ENCODE peak calls at places on chromosomes 6 and 20, in nine cellular contexts. Z, F, W, R, M, Q, I, U and H are unnamed samples.

GRCh38 chr6:168526841-168527281 is 85.9 kb downstream of the SMOC2 start:
- DNase-seq in Z (no peak), F (no peak), W (peak), R (no peak), M (no peak), Q (no peak), I (no peak), U (no peak), H (no peak)

GRCh38 chr6:14037402-14038277 is 79.9 kb upstream of the CD83 start:
- DNase-seq in Z (no peak), F (no peak), W (no peak), R (peak), M (no peak), Q (no peak), I (no peak), U (no peak), H (no peak)

GRCh38 chr20:62874745-62875344 is 13.2 kb upstream of the TCFL5 start:
- DNase-seq in Z (no peak), F (no peak), W (no peak), R (no peak), M (no peak), Q (no peak), I (no peak), U (no peak), H (no peak)

GRCh38 chr6:63496388-63496804 is 75.9 kb upstream of the LOC128125822 start:
- DNase-seq in Z (no peak), F (no peak), W (no peak), R (no peak), M (no peak), Q (no peak), I (no peak), U (no peak), H (no peak)

GRCh38 chr6:11851405-11851804 is 72.8 kb upstream of the ADTRP start:
- DNase-seq in Z (no peak), F (no peak), W (no peak), R (peak), M (no peak), Q (no peak), I (no peak), U (no peak), H (no peak)

GRCh38 chr6:165616116-165616515 is 46.9 kb downstream of the PDE10A start:
- DNase-seq in Z (no peak), F (no peak), W (no peak), R (no peak), M (no peak), Q (no peak), I (no peak), U (no peak), H (no peak)

GRCh38 chr20:33658929-33659328 is 3.2 kb upstream of the C20orf144 start:
- DNase-seq in Z (no peak), F (no peak), W (no peak), R (no peak), M (no peak), Q (no peak), I (no peak), U (no peak), H (no peak)

GRCh38 chr20:11159728-11160127 is 485.9 kb upstream of the JAG1 start:
- DNase-seq in Z (peak), F (no peak), W (no peak), R (peak), M (no peak), Q (no peak), I (no peak), U (no peak), H (no peak)

GRCh38 chr6:7433211-7433610 is 43.6 kb downstream of the RIOK1 start:
- DNase-seq in Z (no peak), F (no peak), W (no peak), R (no peak), M (no peak), Q (no peak), I (no peak), U (no peak), H (no peak)

GRCh38 chr20:25508083-25508770 is 77.1 kb downstream of the NINL start:
- DNase-seq in Z (no peak), F (no peak), W (no peak), R (peak), M (no peak), Q (no peak), I (no peak), U (no peak), H (no peak)

GRCh38 chr6:146847426-146847825 is 248.7 kb downstream of the ADGB start:
- DNase-seq in Z (no peak), F (no peak), W (no peak), R (no peak), M (no peak), Q (no peak), I (no peak), U (no peak), H (no peak)

GRCh38 chr6:100300221-100300736 is 164.4 kb downstream of the SIM1 start:
- DNase-seq in Z (no peak), F (no peak), W (no peak), R (peak), M (no peak), Q (no peak), I (no peak), U (no peak), H (no peak)

GRCh38 chr6:83260577-83260976 is 67.4 kb downstream of the RWDD2A start:
- DNase-seq in Z (no peak), F (no peak), W (no peak), R (no peak), M (no peak), Q (no peak), I (no peak), U (no peak), H (no peak)

GRCh38 chr6:88380083-88380482 is 213.9 kb upstream of the CNR1 start:
- DNase-seq in Z (no peak), F (no peak), W (peak), R (peak), M (no peak), Q (no peak), I (no peak), U (no peak), H (no peak)

GRCh38 chr6:83055366-83055964 is 10.2 kb downstream of the UBE3D start:
- DNase-seq in Z (no peak), F (no peak), W (no peak), R (peak), M (peak), Q (peak), I (peak), U (peak), H (peak)

GRCh38 chr20:63850689-63851547 is 10.4 kb upstream of the ABHD16B start:
- DNase-seq in Z (no peak), F (no peak), W (no peak), R (no peak), M (no peak), Q (peak), I (no peak), U (no peak), H (no peak)

GRCh38 chr6:139135578-139136545 is 982 bp downstream of the HECA start:
- DNase-seq in Z (peak), F (peak), W (peak), R (no peak), M (peak), Q (peak), I (peak), U (peak), H (peak)

GRCh38 chr6:151089916-151090443 is 149.8 kb upstream of the AKAP12 start:
- DNase-seq in Z (no peak), F (no peak), W (no peak), R (no peak), M (no peak), Q (no peak), I (no peak), U (peak), H (no peak)

GRCh38 chr6:5333653-5334052 is 72.3 kb downstream of the FARS2 start:
- DNase-seq in Z (no peak), F (no peak), W (no peak), R (peak), M (no peak), Q (no peak), I (no peak), U (no peak), H (no peak)

GRCh38 chr20:34863421-34863965 is 9.2 kb downstream of the GGT7 start:
- DNase-seq in Z (no peak), F (no peak), W (no peak), R (no peak), M (no peak), Q (no peak), I (no peak), U (no peak), H (no peak)

GRCh38 chr6:79524065-79524464 is 13.2 kb downstream of the LCA5 start:
- DNase-seq in Z (no peak), F (no peak), W (no peak), R (no peak), M (no peak), Q (no peak), I (no peak), U (no peak), H (no peak)

GRCh38 chr6:144824018-144824417 is 538.9 kb downstream of the UTRN start:
- DNase-seq in Z (no peak), F (no peak), W (no peak), R (no peak), M (no peak), Q (no peak), I (no peak), U (no peak), H (no peak)

GRCh38 chr6:136592930-136593673 is 42.9 kb upstream of the MAP7 start:
- DNase-seq in Z (no peak), F (no peak), W (no peak), R (peak), M (no peak), Q (no peak), I (no peak), U (no peak), H (no peak)

GRCh38 chr20:13788167-13788834 is 3.5 kb downstream of the NDUFAF5 start:
- DNase-seq in Z (peak), F (no peak), W (no peak), R (peak), M (peak), Q (peak), I (peak), U (peak), H (peak)

GRCh38 chr20:52631469-52631868 is 340.7 kb upstream of the TSHZ2 start:
- DNase-seq in Z (no peak), F (no peak), W (no peak), R (no peak), M (no peak), Q (peak), I (no peak), U (no peak), H (no peak)

GRCh38 chr6:7313505-7314165 is 636 bp upstream of the SSR1 start:
- DNase-seq in Z (no peak), F (no peak), W (no peak), R (no peak), M (no peak), Q (no peak), I (no peak), U (no peak), H (no peak)

GRCh38 chr6:128487055-128487454 is 33.3 kb downstream of the PTPRK start:
- DNase-seq in Z (no peak), F (no peak), W (no peak), R (no peak), M (no peak), Q (no peak), I (no peak), U (no peak), H (no peak)

GRCh38 chr20:35891375-35891774 is 62.9 kb downstream of the SCAND1 start:
- DNase-seq in Z (no peak), F (no peak), W (no peak), R (peak), M (no peak), Q (no peak), I (no peak), U (no peak), H (no peak)

GRCh38 chr6:44464527-44465310 is 77.2 kb downstream of the CDC5L start:
- DNase-seq in Z (no peak), F (no peak), W (no peak), R (peak), M (no peak), Q (no peak), I (no peak), U (no peak), H (no peak)

GRCh38 chr20:19995220-19995863 is 21.8 kb upstream of the NAA20 start:
- DNase-seq in Z (no peak), F (no peak), W (no peak), R (peak), M (no peak), Q (peak), I (no peak), U (no peak), H (no peak)

GRCh38 chr6:20882014-20882413 is 347.8 kb downstream of the CDKAL1 start:
- DNase-seq in Z (no peak), F (no peak), W (no peak), R (no peak), M (no peak), Q (no peak), I (no peak), U (no peak), H (no peak)

GRCh38 chr6:33313105-33313708 is 671 bp downstream of the TAPBP start:
- DNase-seq in Z (peak), F (no peak), W (peak), R (no peak), M (peak), Q (peak), I (peak), U (peak), H (no peak)

GRCh38 chr20:43916073-43916874 is 1.6 kb downstream of the TOX2 start:
- DNase-seq in Z (no peak), F (no peak), W (no peak), R (no peak), M (no peak), Q (no peak), I (peak), U (peak), H (no peak)

GRCh38 chr6:148497717-148498116 is 155.1 kb downstream of the SASH1 start:
- DNase-seq in Z (no peak), F (no peak), W (no peak), R (no peak), M (no peak), Q (no peak), I (no peak), U (no peak), H (no peak)

GRCh38 chr6:1396952-1397868 is 7.8 kb downstream of the FOXF2 start:
- DNase-seq in Z (no peak), F (peak), W (peak), R (peak), M (peak), Q (peak), I (peak), U (peak), H (peak)

GRCh38 chr6:42429042-42429574 is 22.6 kb downstream of the TRERF1 start:
- DNase-seq in Z (no peak), F (no peak), W (no peak), R (no peak), M (no peak), Q (no peak), I (no peak), U (no peak), H (no peak)

GRCh38 chr6:157764346-157765068 is 58.5 kb upstream of the SNX9 start:
- DNase-seq in Z (peak), F (peak), W (peak), R (peak), M (peak), Q (peak), I (no peak), U (peak), H (no peak)

GRCh38 chr6:12483712-12484111 is 193.6 kb downstream of the EDN1 start:
- DNase-seq in Z (no peak), F (no peak), W (no peak), R (peak), M (no peak), Q (peak), I (no peak), U (no peak), H (no peak)

GRCh38 chr6:13248953-13249432 is 79.3 kb downstream of the TBC1D7 start:
- DNase-seq in Z (no peak), F (no peak), W (no peak), R (no peak), M (no peak), Q (no peak), I (no peak), U (no peak), H (no peak)

GRCh38 chr20:63699466-63700198 is 3.2 kb downstream of the TNFRSF6B start:
- DNase-seq in Z (no peak), F (no peak), W (no peak), R (no peak), M (no peak), Q (no peak), I (no peak), U (peak), H (no peak)

GRCh38 chr20:48352628-48353027 is 475.2 kb downstream of the PREX1 start:
- DNase-seq in Z (no peak), F (no peak), W (no peak), R (no peak), M (no peak), Q (no peak), I (no peak), U (no peak), H (no peak)

GRCh38 chr20:48352042-48352441 is 475.8 kb downstream of the PREX1 start:
- DNase-seq in Z (no peak), F (no peak), W (no peak), R (no peak), M (no peak), Q (no peak), I (no peak), U (no peak), H (no peak)

GRCh38 chr20:48348022-48348421 is 479.8 kb downstream of the PREX1 start:
- DNase-seq in Z (no peak), F (no peak), W (no peak), R (no peak), M (no peak), Q (no peak), I (no peak), U (no peak), H (no peak)

GRCh38 chr20:48349673-48350072 is 478.1 kb downstream of the PREX1 start:
- DNase-seq in Z (no peak), F (no peak), W (no peak), R (no peak), M (no peak), Q (no peak), I (no peak), U (no peak), H (no peak)

GRCh38 chr20:48350291-48350988 is 477.4 kb downstream of the PREX1 start:
- DNase-seq in Z (no peak), F (no peak), W (no peak), R (no peak), M (no peak), Q (peak), I (peak), U (no peak), H (no peak)
- TF ChIP-seq CTCF in Z (no peak), F (no peak), W (peak), R (no peak), M (no peak), Q (peak), I (peak), U (peak), H (peak)

GRCh38 chr20:57499676-57500075 is 25.3 kb downstream of the CTCFL start:
- DNase-seq in Z (no peak), F (no peak), W (no peak), R (no peak), M (no peak), Q (no peak), I (no peak), U (no peak), H (no peak)

GRCh38 chr20:57500235-57500634 is 24.7 kb downstream of the CTCFL start:
- DNase-seq in Z (no peak), F (no peak), W (no peak), R (no peak), M (no peak), Q (no peak), I (no peak), U (no peak), H (no peak)

GRCh38 chr20:57496592-57496991 is 28.3 kb downstream of the CTCFL start:
- DNase-seq in Z (no peak), F (no peak), W (no peak), R (no peak), M (no peak), Q (no peak), I (no peak), U (no peak), H (no peak)

GRCh38 chr20:57500941-57501340 is 24.0 kb downstream of the CTCFL start:
- DNase-seq in Z (no peak), F (no peak), W (no peak), R (no peak), M (no peak), Q (no peak), I (no peak), U (no peak), H (no peak)

DNA sequence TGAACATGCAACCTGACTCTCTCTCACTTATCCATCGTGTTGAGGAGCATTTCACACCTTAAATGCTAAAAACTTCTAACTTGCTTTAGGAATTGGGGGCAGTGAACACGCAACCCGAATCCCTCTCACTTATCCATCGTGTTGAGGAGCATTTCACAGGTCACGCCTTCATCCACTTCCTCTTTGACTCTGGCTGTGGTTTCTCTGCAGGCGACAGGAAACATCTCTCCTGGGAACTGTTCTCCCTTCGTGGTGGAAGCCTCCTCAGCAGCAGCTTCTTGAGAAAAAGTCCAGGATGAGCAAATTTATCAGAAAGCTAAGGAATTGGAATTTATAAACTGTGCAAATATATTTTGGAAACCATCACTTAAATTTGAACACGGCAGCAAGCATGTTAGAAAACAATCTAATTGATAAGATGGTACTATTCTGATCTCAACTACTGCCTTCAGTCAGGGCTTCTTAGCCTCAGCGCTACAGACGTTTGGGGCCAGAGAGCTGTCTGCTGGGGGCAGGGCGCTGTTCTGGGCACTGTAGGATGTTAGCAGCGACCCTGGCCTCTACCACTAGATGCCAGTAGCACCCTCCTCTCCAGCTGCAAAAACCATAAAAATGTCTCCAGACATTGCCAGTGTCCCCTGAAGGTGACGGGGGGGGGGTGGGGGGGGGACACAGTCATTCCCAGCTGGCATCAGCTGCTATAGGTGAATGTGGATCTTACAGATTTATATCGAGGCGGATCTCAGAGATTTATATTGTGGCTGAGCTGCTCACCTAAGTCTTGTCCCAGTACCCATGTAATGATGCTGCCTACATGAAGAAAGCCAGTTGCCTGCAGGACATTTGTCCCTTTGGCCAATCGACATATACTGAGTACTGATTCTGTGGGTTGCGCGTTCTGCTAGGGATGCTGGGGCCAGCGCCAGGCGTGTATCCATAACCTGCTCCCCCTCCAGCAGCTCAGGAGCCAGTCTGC is 26.2 kb downstream of the CTCFL start:
- DNase-seq in Z (no peak), F (no peak), W (no peak), R (no peak), M (peak), Q (peak), I (peak), U (peak), H (no peak)
- TF ChIP-seq CTCF in Z (no peak), F (peak), W (peak), R (no peak), M (peak), Q (peak), I (no peak), U (peak), H (peak)

GRCh38 chr6:143592335-143592734 is 80.8 kb upstream of the FUCA2 start:
- DNase-seq in Z (no peak), F (no peak), W (no peak), R (no peak), M (no peak), Q (no peak), I (peak), U (no peak), H (no peak)
- TF ChIP-seq CTCF in Z (peak), F (no peak), W (no peak), R (no peak), M (no peak), Q (no peak), I (peak), U (peak), H (peak)

GRCh38 chr6:166947251-166947650 is 9.1 kb downstream of the RNASET2 start:
- DNase-seq in Z (no peak), F (no peak), W (no peak), R (no peak), M (no peak), Q (no peak), I (no peak), U (no peak), H (no peak)
- TF ChIP-seq CTCF in Z (no peak), F (no peak), W (no peak), R (no peak), M (no peak), Q (no peak), I (no peak), U (no peak), H (no peak)